ENCODE peak calls at places on chromosomes 6 and 20, in nine cellular contexts. F, N, L, V, Z, G, H, D and K are unnamed samples. For H3K9me3, the result is how much of the 10 kb centered on the place peaks cover.

GRCh38 chr6:144697389-144697788 is 412.3 kb downstream of the UTRN start:
- DNase-seq in F (no peak), N (no peak), L (no peak), V (no peak), Z (no peak), G (no peak), H (no peak), D (no peak), K (no peak)

GRCh38 chr6:34462561-34462971 is 3.3 kb upstream of the PACSIN1 start:
- DNase-seq in F (no peak), N (no peak), L (no peak), V (peak), Z (no peak), G (peak), H (no peak), D (peak), K (peak)

GRCh38 chr6:147870745-147871144 is 362.3 kb downstream of the SAMD5 start:
- DNase-seq in F (no peak), N (no peak), L (no peak), V (no peak), Z (no peak), G (no peak), H (no peak), D (no peak), K (no peak)

GRCh38 chr6:87393026-87393622 is 14.6 kb upstream of the CFAP206 start:
- DNase-seq in F (peak), N (no peak), L (no peak), V (no peak), Z (no peak), G (peak), H (peak), D (peak), K (no peak)

GRCh38 chr6:105318660-105319059 is 84.2 kb downstream of the PREP start:
- DNase-seq in F (peak), N (no peak), L (no peak), V (no peak), Z (no peak), G (no peak), H (no peak), D (no peak), K (peak)

GRCh38 chr6:47076422-47077344 is 34.6 kb upstream of the ADGRF1 start:
- DNase-seq in F (no peak), N (no peak), L (no peak), V (no peak), Z (no peak), G (peak), H (no peak), D (no peak), K (no peak)

GRCh38 chr6:683742-684440 is 9.0 kb downstream of the EXOC2 start:
- DNase-seq in F (peak), N (no peak), L (no peak), V (no peak), Z (no peak), G (peak), H (no peak), D (no peak), K (peak)

GRCh38 chr6:43286995-43287716 is 10.9 kb upstream of the SLC22A7 start:
- DNase-seq in F (no peak), N (no peak), L (no peak), V (peak), Z (no peak), G (no peak), H (no peak), D (peak), K (peak)

GRCh38 chr6:117906905-117907599 is at the start of gene SLC35F1:
- DNase-seq in F (peak), N (no peak), L (no peak), V (no peak), Z (peak), G (peak), H (peak), D (no peak), K (peak)

GRCh38 chr6:117338567-117338966 is 73.2 kb downstream of the VGLL2 start:
- DNase-seq in F (no peak), N (no peak), L (no peak), V (no peak), Z (no peak), G (no peak), H (no peak), D (no peak), K (peak)

GRCh38 chr6:158233214-158233795 is 65.2 kb downstream of the GTF2H5 start:
- DNase-seq in F (no peak), N (no peak), L (no peak), V (no peak), Z (no peak), G (no peak), H (no peak), D (no peak), K (no peak)

GRCh38 chr20:62203378-62204030 is 16.6 kb downstream of the HRH3 start:
- DNase-seq in F (no peak), N (no peak), L (no peak), V (peak), Z (peak), G (no peak), H (no peak), D (no peak), K (no peak)

GRCh38 chr6:109662192-109662591 is 28.8 kb downstream of the AK9 start:
- DNase-seq in F (no peak), N (no peak), L (no peak), V (no peak), Z (no peak), G (no peak), H (no peak), D (no peak), K (no peak)

GRCh38 chr20:17735959-17736621 is 36.3 kb downstream of the BANF2 start:
- DNase-seq in F (peak), N (no peak), L (no peak), V (no peak), Z (no peak), G (no peak), H (no peak), D (no peak), K (no peak)

GRCh38 chr20:40564997-40565680 is 123.9 kb downstream of the MAFB start:
- DNase-seq in F (peak), N (no peak), L (no peak), V (no peak), Z (no peak), G (no peak), H (no peak), D (no peak), K (peak)

GRCh38 chr6:71420693-71421328 is 132.2 kb downstream of the OGFRL1 start:
- DNase-seq in F (peak), N (peak), L (no peak), V (peak), Z (peak), G (peak), H (no peak), D (peak), K (peak)

GRCh38 chr6:39999006-39999867 is 65.0 kb upstream of the MOCS1 start:
- DNase-seq in F (no peak), N (no peak), L (no peak), V (no peak), Z (no peak), G (no peak), H (no peak), D (no peak), K (no peak)

GRCh38 chr6:39995633-39996032 is 61.4 kb upstream of the MOCS1 start:
- DNase-seq in F (no peak), N (no peak), L (no peak), V (no peak), Z (no peak), G (peak), H (no peak), D (no peak), K (no peak)

GRCh38 chr6:40000964-40001515 is 66.8 kb upstream of the MOCS1 start:
- DNase-seq in F (no peak), N (no peak), L (no peak), V (no peak), Z (no peak), G (no peak), H (no peak), D (no peak), K (no peak)

GRCh38 chr6:39998126-39998525 is 63.9 kb upstream of the MOCS1 start:
- DNase-seq in F (no peak), N (no peak), L (no peak), V (no peak), Z (no peak), G (no peak), H (no peak), D (no peak), K (no peak)

DNA sequence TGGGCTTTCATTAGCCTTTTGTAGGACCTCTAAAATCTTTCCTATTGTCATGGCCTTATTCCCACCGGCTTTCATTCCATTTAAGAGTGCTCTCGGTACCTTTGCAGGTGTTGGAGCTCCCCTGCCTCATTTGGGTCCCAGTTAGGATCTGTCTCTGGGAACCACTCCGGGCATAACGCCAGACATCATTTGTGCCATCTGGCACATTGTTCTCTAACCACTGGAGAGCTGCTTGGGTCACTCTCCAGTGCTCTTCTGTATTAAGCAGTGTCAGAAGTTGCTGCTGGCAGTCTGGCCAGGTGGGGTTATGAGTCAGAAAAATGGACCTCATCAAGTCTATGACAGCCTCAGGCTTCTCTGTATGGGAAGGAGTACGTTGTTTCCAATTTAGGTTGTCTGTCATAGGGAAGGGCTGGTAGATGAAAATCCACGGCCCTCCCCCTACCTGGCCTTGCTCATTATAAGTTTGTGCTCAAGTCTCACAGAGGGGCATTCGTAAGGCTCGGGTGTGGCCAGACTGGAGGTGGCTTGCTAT is 62.9 kb upstream of the MOCS1 start:
- DNase-seq in F (no peak), N (no peak), L (no peak), V (no peak), Z (no peak), G (no peak), H (no peak), D (no peak), K (no peak)
- H3K9me3 ChIP-seq in F (under half), N (under half), L (under half), V (under half), Z (under half), G (under half), H (under half), D (under half), K (under half)

GRCh38 chr6:6631526-6632276 is 43.2 kb downstream of the LY86 start:
- DNase-seq in F (no peak), N (no peak), L (no peak), V (no peak), Z (no peak), G (peak), H (no peak), D (no peak), K (no peak)
- H3K9me3 ChIP-seq in F (under half), N (under half), L (under half), V (under half), Z (under half), G (under half), H (under half), D (under half), K (under half)

DNA sequence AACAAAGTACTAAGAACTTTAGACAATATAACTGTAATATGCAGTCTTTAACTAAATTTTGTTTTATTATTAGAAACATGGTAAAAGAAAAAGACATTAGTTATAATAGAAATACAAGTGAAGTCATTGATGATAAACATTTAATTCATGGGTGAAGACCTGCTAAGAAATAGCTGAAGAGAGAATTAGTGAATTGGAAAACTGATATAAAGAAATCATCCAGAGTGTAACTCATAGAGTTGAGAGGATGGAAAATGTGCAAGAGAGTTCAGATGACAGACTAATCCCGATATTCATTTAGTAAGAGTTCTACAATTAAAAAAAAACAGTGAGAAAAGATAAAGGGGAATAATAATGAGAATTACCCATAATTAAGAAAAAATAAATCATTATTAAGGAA is 220.7 kb upstream of the THBS2 start:
- DNase-seq in F (no peak), N (no peak), L (no peak), V (no peak), Z (no peak), G (no peak), H (no peak), D (no peak), K (no peak)
- H3K9me3 ChIP-seq in F (under half), N (under half), L (under half), V (under half), Z (under half), G (under half), H (under half), D (under half), K (under half)

DNA sequence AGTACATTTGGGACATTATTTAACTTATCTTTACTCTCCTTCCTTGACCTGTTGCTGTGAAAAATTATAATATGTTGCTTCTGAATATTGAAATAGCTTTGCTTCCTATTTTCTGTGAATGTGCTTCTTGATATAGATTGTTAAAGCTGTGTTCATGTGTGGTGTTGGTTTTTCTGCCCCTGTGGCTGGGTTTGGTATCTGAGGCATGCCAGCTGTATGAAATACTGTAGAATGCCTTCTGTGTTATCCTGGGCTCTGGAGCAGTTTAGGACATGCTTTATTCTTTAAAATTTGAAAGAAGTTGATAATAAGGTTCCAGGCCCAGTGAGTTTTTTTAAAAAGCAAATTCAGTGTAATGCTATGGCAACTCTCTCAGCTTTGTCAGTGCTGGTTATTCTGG is 71.7 kb downstream of the HIVEP1 start:
- DNase-seq in F (no peak), N (no peak), L (no peak), V (no peak), Z (no peak), G (no peak), H (no peak), D (no peak), K (no peak)
- H3K9me3 ChIP-seq in F (under half), N (under half), L (under half), V (under half), Z (under half), G (under half), H (under half), D (under half), K (under half)

DNA sequence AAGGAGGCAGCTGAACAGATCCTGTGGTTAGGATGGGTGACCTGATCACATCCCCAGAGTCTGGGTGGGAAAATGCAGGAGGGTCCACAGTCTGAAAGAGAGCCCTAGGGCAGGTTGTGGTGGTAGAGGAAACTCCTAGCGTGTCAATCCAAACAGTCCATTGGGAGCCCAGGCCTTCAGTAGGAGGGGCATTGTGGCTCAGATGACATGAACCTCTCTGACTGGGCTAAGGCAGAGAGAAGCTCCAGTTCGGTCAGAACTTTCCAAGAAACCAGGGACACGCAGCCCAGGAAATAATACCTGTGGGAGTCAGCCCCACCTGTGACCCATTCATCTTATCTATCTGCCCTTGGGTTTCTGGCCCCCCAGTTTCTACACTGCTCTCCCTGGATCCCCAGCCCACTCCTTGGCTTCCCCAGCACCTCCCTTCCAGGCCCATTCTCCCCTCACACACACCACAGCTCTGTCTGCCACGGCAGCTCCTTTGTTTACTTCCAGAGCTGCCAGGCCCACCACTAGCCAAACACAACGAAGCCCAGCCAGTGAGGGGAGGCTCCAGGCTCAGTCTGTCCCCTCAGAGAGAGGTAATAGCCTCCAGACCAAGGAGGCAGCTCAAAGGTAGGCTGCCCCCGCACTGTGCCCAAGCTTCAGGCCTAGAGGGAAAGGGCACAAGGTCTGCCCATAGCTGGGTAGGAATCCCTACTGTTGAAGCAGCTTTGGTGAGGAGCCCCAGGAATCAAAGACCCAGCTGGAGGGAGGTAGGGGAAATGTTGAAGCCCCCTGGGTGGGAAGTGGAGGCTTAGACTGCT is 6.2 kb downstream of the GDF5 start:
- DNase-seq in F (no peak), N (no peak), L (no peak), V (no peak), Z (no peak), G (no peak), H (no peak), D (no peak), K (no peak)
- H3K9me3 ChIP-seq in F (under half), N (under half), L (under half), V (under half), Z (under half), G (under half), H (under half), D (under half), K (under half)

GRCh38 chr6:115783402-115784061 is 277.2 kb downstream of the FRK start:
- DNase-seq in F (no peak), N (no peak), L (no peak), V (no peak), Z (no peak), G (no peak), H (no peak), D (peak), K (peak)
- H3K9me3 ChIP-seq in F (under half), N (under half), L (under half), V (under half), Z (under half), G (under half), H (under half), D (under half), K (under half)

DNA sequence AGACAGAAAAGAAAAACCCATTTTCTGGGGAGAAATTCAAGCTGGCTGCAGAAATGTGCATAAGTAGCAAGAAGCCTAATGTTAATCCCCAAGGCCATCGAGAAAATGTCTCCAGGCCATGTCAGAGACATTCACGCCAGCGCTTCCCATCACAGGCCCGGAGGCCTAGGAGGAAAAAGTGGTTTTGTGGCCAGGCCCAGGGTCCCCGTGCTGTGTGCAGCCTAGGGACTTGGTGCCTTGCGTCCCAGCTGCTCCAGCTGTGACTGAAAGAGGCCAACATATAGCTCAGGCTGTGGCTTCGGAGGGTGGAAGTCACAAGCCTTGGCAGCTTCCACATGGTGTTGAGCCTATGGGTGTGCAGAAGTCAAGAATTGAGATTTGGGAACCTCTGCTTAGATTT is 10.9 kb downstream of the IFNGR1 start:
- DNase-seq in F (no peak), N (no peak), L (no peak), V (no peak), Z (no peak), G (no peak), H (no peak), D (no peak), K (no peak)
- H3K9me3 ChIP-seq in F (under half), N (under half), L (under half), V (under half), Z (under half), G (under half), H (under half), D (under half), K (under half)